ENCODE peak calls at places on chromosome 13, in four cellular contexts. One of them, this sample, is unnamed.

GRCh38 chr13:76759877-76760276 is 126.3 kb downstream of the KCTD12 start:
- DNase-seq in lower leg skin: no peak
- DNase-seq in tibial artery: no peak
- DNase-seq in NB4: no peak
- DNase-seq in this sample: no peak

GRCh38 chr13:71759506-71760225 is 107.3 kb downstream of the DACH1 start:
- DNase-seq in lower leg skin: no peak
- DNase-seq in tibial artery: no peak
- DNase-seq in NB4: no peak
- DNase-seq in this sample: no peak

GRCh38 chr13:91361755-91362271 is 14.3 kb downstream of the MIR17HG start:
- DNase-seq in lower leg skin: no peak
- DNase-seq in tibial artery: no peak
- DNase-seq in NB4: no peak
- DNase-seq in this sample: no peak

GRCh38 chr13:51494151-51494550 is 41.3 kb upstream of the INTS6 start:
- DNase-seq in lower leg skin: no peak
- DNase-seq in tibial artery: no peak
- DNase-seq in NB4: no peak
- DNase-seq in this sample: no peak

GRCh38 chr13:59609421-59609820 is 554.3 kb downstream of the DIAPH3 start:
- DNase-seq in lower leg skin: no peak
- DNase-seq in tibial artery: no peak
- DNase-seq in NB4: no peak
- DNase-seq in this sample: no peak

GRCh38 chr13:79398915-79399314 is 7.1 kb downstream of the RBM26 start:
- DNase-seq in lower leg skin: no peak
- DNase-seq in tibial artery: no peak
- DNase-seq in NB4: no peak
- DNase-seq in this sample: no peak

GRCh38 chr13:94366677-94367076 is 112.8 kb downstream of the DCT start:
- DNase-seq in lower leg skin: no peak
- DNase-seq in tibial artery: no peak
- DNase-seq in NB4: no peak
- DNase-seq in this sample: no peak

GRCh38 chr13:25286308-25286968 is 850 bp downstream of the MTMR6 start:
- DNase-seq in lower leg skin: no peak
- DNase-seq in tibial artery: no peak
- DNase-seq in NB4: peak
- DNase-seq in this sample: no peak

GRCh38 chr13:72384186-72384823 is 343.1 kb downstream of the MZT1 start:
- DNase-seq in lower leg skin: no peak
- DNase-seq in tibial artery: no peak
- DNase-seq in NB4: no peak
- DNase-seq in this sample: no peak

GRCh38 chr13:36925603-36926002 is 5.6 kb upstream of the SMAD9 start:
- DNase-seq in lower leg skin: no peak
- DNase-seq in tibial artery: no peak
- DNase-seq in NB4: no peak
- DNase-seq in this sample: no peak

GRCh38 chr13:98563071-98563470 is 13.8 kb downstream of the STK24 start:
- DNase-seq in lower leg skin: no peak
- DNase-seq in tibial artery: no peak
- DNase-seq in NB4: no peak
- DNase-seq in this sample: no peak

GRCh38 chr13:83622422-83622784 is 259.9 kb downstream of the SLITRK1 start:
- DNase-seq in lower leg skin: no peak
- DNase-seq in tibial artery: no peak
- DNase-seq in NB4: no peak
- DNase-seq in this sample: no peak

GRCh38 chr13:68988176-68988575 is 1119.5 kb upstream of the ATXN8OS start:
- DNase-seq in lower leg skin: no peak
- DNase-seq in tibial artery: no peak
- DNase-seq in NB4: no peak
- DNase-seq in this sample: no peak

GRCh38 chr13:98442391-98443230 is 134.3 kb downstream of the STK24 start:
- DNase-seq in lower leg skin: no peak
- DNase-seq in tibial artery: no peak
- DNase-seq in NB4: no peak
- DNase-seq in this sample: no peak

GRCh38 chr13:102873653-102874052 is 27.8 kb downstream of the ERCC5 start:
- DNase-seq in lower leg skin: no peak
- DNase-seq in tibial artery: no peak
- DNase-seq in NB4: no peak
- DNase-seq in this sample: no peak

DNA sequence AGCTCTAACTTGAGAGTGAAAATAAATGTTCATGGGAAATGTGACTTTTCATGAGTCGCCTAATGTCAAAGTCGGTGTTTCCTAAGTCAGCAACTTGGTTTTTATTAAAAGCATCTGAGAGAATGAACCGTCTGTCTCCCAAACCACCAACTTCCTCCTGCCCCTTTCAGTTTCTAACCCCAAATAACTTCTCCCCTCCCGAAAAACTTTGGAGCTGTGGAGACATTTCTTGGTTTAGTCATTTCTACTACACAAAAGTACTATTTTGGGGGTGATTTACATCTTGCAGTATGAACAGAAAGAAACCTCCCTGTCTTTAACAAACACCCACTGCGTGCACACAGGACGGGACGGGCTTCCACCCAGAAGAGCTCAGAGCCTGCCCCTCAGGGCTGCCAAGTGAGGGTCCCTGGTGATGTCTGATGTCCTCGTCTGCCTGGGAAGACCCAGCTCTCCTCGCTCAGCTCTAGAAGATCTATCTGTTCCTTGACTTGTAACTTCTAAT is 65.0 kb downstream of the RASA3 start:
- DNase-seq in lower leg skin: no peak
- DNase-seq in tibial artery: peak
- DNase-seq in NB4: peak
- DNase-seq in this sample: no peak
- H3K4me3 ChIP-seq in lower leg skin: no peak
- H3K4me3 ChIP-seq in tibial artery: no peak
- H3K4me3 ChIP-seq in NB4: no peak
- H3K4me3 ChIP-seq in this sample: no peak

DNA sequence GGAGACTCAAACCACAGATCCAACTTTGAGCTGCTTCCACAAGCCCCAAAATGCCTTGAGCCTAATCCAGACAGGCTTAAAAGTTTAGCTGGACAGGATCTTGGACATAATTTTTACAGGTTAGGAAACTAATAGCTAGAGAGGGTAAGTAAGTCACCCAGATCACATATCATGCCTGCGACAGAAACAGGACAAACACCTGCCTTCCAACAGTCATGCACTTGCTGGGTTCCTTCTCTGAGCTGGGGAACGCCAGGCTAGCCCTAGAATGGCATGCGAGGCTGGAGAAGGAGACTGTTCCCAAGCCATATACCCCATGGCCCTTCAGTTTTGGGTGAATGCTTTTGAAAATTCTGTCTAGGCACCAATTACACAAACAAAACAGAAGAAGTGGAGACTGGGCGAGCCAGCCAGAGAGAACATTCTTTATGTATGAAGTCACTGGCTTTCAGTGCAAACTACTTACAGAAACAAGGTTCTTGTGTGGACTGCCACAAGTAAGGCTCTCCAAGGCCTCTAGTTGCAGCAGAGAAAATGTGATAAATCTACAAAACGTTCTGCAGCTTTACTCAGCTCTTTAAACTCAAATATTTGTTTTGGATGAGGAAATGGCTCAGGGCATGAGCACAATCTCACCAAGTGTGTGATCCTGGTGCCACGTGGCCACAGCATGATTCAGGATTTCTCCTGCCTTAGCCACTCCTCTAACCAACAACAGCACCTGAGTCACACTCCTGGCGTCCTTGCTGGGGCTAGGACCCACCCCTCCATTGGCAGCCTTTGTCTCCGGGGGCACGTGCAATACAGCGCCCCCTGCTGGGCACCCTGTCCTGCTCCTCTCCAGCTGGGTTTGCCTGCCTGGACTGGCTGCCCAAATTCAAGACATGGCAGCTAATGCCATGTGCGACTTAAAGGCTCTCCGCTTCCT is 73.4 kb upstream of the UBL3 start:
- DNase-seq in lower leg skin: peak
- DNase-seq in tibial artery: peak
- DNase-seq in NB4: peak
- DNase-seq in this sample: peak
- H3K4me3 ChIP-seq in lower leg skin: no peak
- H3K4me3 ChIP-seq in tibial artery: no peak
- H3K4me3 ChIP-seq in NB4: no peak
- H3K4me3 ChIP-seq in this sample: no peak

GRCh38 chr13:48476215-48476614 is 56.7 kb downstream of the RCBTB2 start:
- DNase-seq in lower leg skin: no peak
- DNase-seq in tibial artery: no peak
- DNase-seq in NB4: peak
- DNase-seq in this sample: no peak
- H3K4me3 ChIP-seq in lower leg skin: no peak
- H3K4me3 ChIP-seq in tibial artery: no peak
- H3K4me3 ChIP-seq in NB4: no peak
- H3K4me3 ChIP-seq in this sample: peak

DNA sequence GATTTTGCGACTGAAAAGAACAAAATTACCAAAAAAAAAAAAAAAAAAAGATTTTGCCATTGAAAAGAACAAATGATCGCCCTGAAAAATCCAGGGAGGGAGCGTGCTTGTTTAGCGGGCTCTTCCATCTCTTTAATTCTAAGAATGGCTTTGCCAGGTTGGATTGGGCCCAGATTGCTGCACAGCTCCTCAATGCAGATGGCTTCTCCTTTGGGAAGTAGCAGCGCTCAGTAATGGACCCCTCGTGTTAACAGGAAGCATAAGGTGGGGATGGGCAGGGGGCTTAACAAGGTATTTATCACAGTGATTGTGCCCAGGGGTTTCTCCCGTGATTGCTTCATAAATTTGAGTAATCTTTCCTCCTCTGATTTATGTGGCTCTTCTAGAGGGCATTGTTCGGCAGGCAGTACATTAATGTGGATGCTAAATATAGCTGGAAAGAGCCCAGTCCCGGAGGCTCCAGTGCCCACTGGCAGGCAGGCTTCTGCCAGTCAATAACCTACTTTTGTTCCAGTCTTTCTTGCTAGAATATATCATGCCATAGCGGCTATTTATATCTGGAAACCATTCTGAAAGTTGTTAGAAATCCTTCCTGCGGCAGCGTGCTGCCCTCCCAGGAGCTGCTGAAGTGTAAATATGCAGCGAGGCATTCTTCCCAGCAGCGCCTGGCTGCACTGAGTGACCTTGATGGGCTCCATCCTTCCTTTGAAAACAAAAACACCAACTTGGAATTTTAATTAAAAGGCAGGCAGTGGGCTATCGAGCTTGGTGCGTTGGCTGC is 64.9 kb downstream of the FGF9 start:
- DNase-seq in lower leg skin: no peak
- DNase-seq in tibial artery: no peak
- DNase-seq in NB4: no peak
- DNase-seq in this sample: peak
- H3K4me3 ChIP-seq in lower leg skin: no peak
- H3K4me3 ChIP-seq in tibial artery: no peak
- H3K4me3 ChIP-seq in NB4: no peak
- H3K4me3 ChIP-seq in this sample: peak

DNA sequence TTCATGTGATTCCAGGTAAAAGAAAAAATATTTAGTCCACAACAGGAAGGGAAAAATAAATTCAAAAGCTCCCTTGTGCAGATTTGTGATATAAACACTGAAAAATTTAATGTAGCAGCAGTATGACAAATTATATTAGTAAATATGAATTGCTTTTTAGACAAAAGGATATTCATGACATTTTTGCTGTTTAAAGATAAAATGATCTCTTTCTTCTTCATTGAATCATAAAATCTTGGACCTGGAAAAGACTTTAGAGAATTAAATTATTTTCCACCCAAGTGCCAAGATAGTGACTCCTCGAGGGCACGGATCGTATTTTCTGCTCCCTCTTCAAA is 85.4 kb downstream of the MBNL2 start:
- DNase-seq in lower leg skin: no peak
- DNase-seq in tibial artery: no peak
- DNase-seq in NB4: no peak
- DNase-seq in this sample: no peak
- H3K4me3 ChIP-seq in lower leg skin: no peak
- H3K4me3 ChIP-seq in tibial artery: no peak
- H3K4me3 ChIP-seq in NB4: no peak
- H3K4me3 ChIP-seq in this sample: no peak

GRCh38 chr13:23749288-23749880 is 139.8 kb downstream of the MIPEP start:
- DNase-seq in lower leg skin: no peak
- DNase-seq in tibial artery: no peak
- DNase-seq in NB4: no peak
- DNase-seq in this sample: no peak

GRCh38 chr13:23748109-23748508 is 141.1 kb downstream of the MIPEP start:
- DNase-seq in lower leg skin: no peak
- DNase-seq in tibial artery: no peak
- DNase-seq in NB4: no peak
- DNase-seq in this sample: no peak

GRCh38 chr13:23751195-23751594 is 138.0 kb downstream of the MIPEP start:
- DNase-seq in lower leg skin: no peak
- DNase-seq in tibial artery: no peak
- DNase-seq in NB4: no peak
- DNase-seq in this sample: no peak

GRCh38 chr13:23750383-23751121 is 138.6 kb downstream of the MIPEP start:
- DNase-seq in lower leg skin: no peak
- DNase-seq in tibial artery: no peak
- DNase-seq in NB4: no peak
- DNase-seq in this sample: no peak

DNA sequence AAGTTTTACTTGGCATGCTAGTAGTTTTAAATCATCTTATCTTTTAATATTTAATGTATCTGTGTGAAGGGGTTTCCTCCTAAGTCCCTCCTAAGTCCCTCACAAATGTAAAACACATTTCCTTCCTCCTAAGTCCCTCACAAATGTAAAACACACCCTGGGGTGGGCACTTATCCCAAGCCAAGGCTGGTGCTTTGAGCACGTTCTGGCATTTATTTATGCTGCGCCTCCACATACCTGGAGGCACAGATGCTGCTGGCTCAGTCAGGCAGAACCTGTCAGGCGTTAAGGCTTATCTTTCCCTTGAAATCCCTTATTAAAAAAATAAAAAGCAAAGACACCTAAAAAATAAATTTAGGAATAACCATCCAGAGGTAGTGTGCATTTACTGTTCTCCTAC is 140.6 kb downstream of the MIPEP start:
- DNase-seq in lower leg skin: no peak
- DNase-seq in tibial artery: no peak
- DNase-seq in NB4: no peak
- DNase-seq in this sample: no peak
- H3K4me3 ChIP-seq in lower leg skin: no peak
- H3K4me3 ChIP-seq in tibial artery: no peak
- H3K4me3 ChIP-seq in NB4: no peak
- H3K4me3 ChIP-seq in this sample: no peak

This sample was measured in left ventricle myocardium inferior.